ENCODE peak calls at places on chromosomes 7 and 10, in seven cellular contexts. One of them, this sample, is unnamed.

GRCh38 chr7:28358423-28358868 is 53.9 kb upstream of the CREB5 start:
- DNase-seq in fibroblast of lung: peak
- DNase-seq in astrocyte: peak
- DNase-seq in effector memory CD4-positive, alpha-beta T cell: no peak
- DNase-seq in thoracic aorta: no peak
- DNase-seq in left lung: no peak
- DNase-seq in left ventricle myocardium inferior: no peak
- DNase-seq in this sample: peak

GRCh38 chr7:129110575-129111376 is 33.7 kb upstream of the TSPAN33 start:
- DNase-seq in fibroblast of lung: no peak
- DNase-seq in astrocyte: no peak
- DNase-seq in effector memory CD4-positive, alpha-beta T cell: no peak
- DNase-seq in thoracic aorta: no peak
- DNase-seq in left lung: no peak
- DNase-seq in left ventricle myocardium inferior: no peak
- DNase-seq in this sample: peak

GRCh38 chr7:68020102-68020501 is 1023.5 kb downstream of the TYW1 start:
- DNase-seq in fibroblast of lung: no peak
- DNase-seq in astrocyte: no peak
- DNase-seq in effector memory CD4-positive, alpha-beta T cell: no peak
- DNase-seq in thoracic aorta: no peak
- DNase-seq in left lung: no peak
- DNase-seq in left ventricle myocardium inferior: no peak
- DNase-seq in this sample: no peak

GRCh38 chr7:11236680-11237079 is 263.0 kb downstream of the PHF14 start:
- DNase-seq in fibroblast of lung: no peak
- DNase-seq in astrocyte: no peak
- DNase-seq in effector memory CD4-positive, alpha-beta T cell: no peak
- DNase-seq in thoracic aorta: no peak
- DNase-seq in left lung: no peak
- DNase-seq in left ventricle myocardium inferior: no peak
- DNase-seq in this sample: peak

GRCh38 chr7:149544028-149544427 is 46.4 kb upstream of the ZNF746 start:
- DNase-seq in fibroblast of lung: no peak
- DNase-seq in astrocyte: no peak
- DNase-seq in effector memory CD4-positive, alpha-beta T cell: no peak
- DNase-seq in thoracic aorta: no peak
- DNase-seq in left lung: no peak
- DNase-seq in left ventricle myocardium inferior: no peak
- DNase-seq in this sample: no peak

GRCh38 chr7:29197916-29198315 is 3.3 kb downstream of the CHN2 start:
- DNase-seq in fibroblast of lung: no peak
- DNase-seq in astrocyte: no peak
- DNase-seq in effector memory CD4-positive, alpha-beta T cell: no peak
- DNase-seq in thoracic aorta: no peak
- DNase-seq in left lung: no peak
- DNase-seq in left ventricle myocardium inferior: no peak
- DNase-seq in this sample: no peak

GRCh38 chr7:33961948-33962347 is 56.6 kb downstream of the BMPER start:
- DNase-seq in fibroblast of lung: no peak
- DNase-seq in astrocyte: no peak
- DNase-seq in effector memory CD4-positive, alpha-beta T cell: no peak
- DNase-seq in thoracic aorta: no peak
- DNase-seq in left lung: no peak
- DNase-seq in left ventricle myocardium inferior: no peak
- DNase-seq in this sample: no peak

GRCh38 chr10:110872145-110872983 is 636 bp downstream of the PDCD4 start:
- DNase-seq in fibroblast of lung: peak
- DNase-seq in astrocyte: peak
- DNase-seq in effector memory CD4-positive, alpha-beta T cell: peak
- DNase-seq in thoracic aorta: no peak
- DNase-seq in left lung: peak
- DNase-seq in left ventricle myocardium inferior: peak
- DNase-seq in this sample: peak

GRCh38 chr10:97633921-97634320 is 621 bp upstream of the MORN4 start:
- DNase-seq in fibroblast of lung: no peak
- DNase-seq in astrocyte: no peak
- DNase-seq in effector memory CD4-positive, alpha-beta T cell: no peak
- DNase-seq in thoracic aorta: no peak
- DNase-seq in left lung: no peak
- DNase-seq in left ventricle myocardium inferior: no peak
- DNase-seq in this sample: peak

GRCh38 chr10:62636825-62637248 is 167.7 kb upstream of the ADO start:
- DNase-seq in fibroblast of lung: no peak
- DNase-seq in astrocyte: no peak
- DNase-seq in effector memory CD4-positive, alpha-beta T cell: no peak
- DNase-seq in thoracic aorta: no peak
- DNase-seq in left lung: no peak
- DNase-seq in left ventricle myocardium inferior: no peak
- DNase-seq in this sample: peak

GRCh38 chr7:133975130-133975529 is 152.0 kb upstream of the LRGUK start:
- DNase-seq in fibroblast of lung: peak
- DNase-seq in astrocyte: peak
- DNase-seq in effector memory CD4-positive, alpha-beta T cell: no peak
- DNase-seq in thoracic aorta: no peak
- DNase-seq in left lung: no peak
- DNase-seq in left ventricle myocardium inferior: no peak
- DNase-seq in this sample: no peak

GRCh38 chr10:101772017-101772894 is 3.7 kb downstream of the FGF8 start:
- DNase-seq in fibroblast of lung: no peak
- DNase-seq in astrocyte: no peak
- DNase-seq in effector memory CD4-positive, alpha-beta T cell: no peak
- DNase-seq in thoracic aorta: no peak
- DNase-seq in left lung: no peak
- DNase-seq in left ventricle myocardium inferior: no peak
- DNase-seq in this sample: no peak

GRCh38 chr7:146635200-146636032 is 518.8 kb downstream of the CNTNAP2 start:
- DNase-seq in fibroblast of lung: no peak
- DNase-seq in astrocyte: no peak
- DNase-seq in effector memory CD4-positive, alpha-beta T cell: no peak
- DNase-seq in thoracic aorta: no peak
- DNase-seq in left lung: no peak
- DNase-seq in left ventricle myocardium inferior: no peak
- DNase-seq in this sample: no peak

GRCh38 chr7:2093214-2093840 is 139.4 kb downstream of the MAD1L1 start:
- DNase-seq in fibroblast of lung: no peak
- DNase-seq in astrocyte: no peak
- DNase-seq in effector memory CD4-positive, alpha-beta T cell: no peak
- DNase-seq in thoracic aorta: no peak
- DNase-seq in left lung: no peak
- DNase-seq in left ventricle myocardium inferior: no peak
- DNase-seq in this sample: no peak

GRCh38 chr10:14074062-14074884 is 256.5 kb downstream of the FRMD4A start:
- DNase-seq in fibroblast of lung: peak
- DNase-seq in astrocyte: peak
- DNase-seq in effector memory CD4-positive, alpha-beta T cell: no peak
- DNase-seq in thoracic aorta: peak
- DNase-seq in left lung: peak
- DNase-seq in left ventricle myocardium inferior: peak
- DNase-seq in this sample: peak

GRCh38 chr10:131676046-131676445 is 224.8 kb upstream of the PPP2R2D start:
- DNase-seq in fibroblast of lung: no peak
- DNase-seq in astrocyte: no peak
- DNase-seq in effector memory CD4-positive, alpha-beta T cell: no peak
- DNase-seq in thoracic aorta: no peak
- DNase-seq in left lung: no peak
- DNase-seq in left ventricle myocardium inferior: no peak
- DNase-seq in this sample: no peak

GRCh38 chr7:82044497-82045080 is 274.7 kb upstream of the HGF start:
- DNase-seq in fibroblast of lung: peak
- DNase-seq in astrocyte: peak
- DNase-seq in effector memory CD4-positive, alpha-beta T cell: no peak
- DNase-seq in thoracic aorta: no peak
- DNase-seq in left lung: no peak
- DNase-seq in left ventricle myocardium inferior: no peak
- DNase-seq in this sample: peak

GRCh38 chr7:460374-461117 is 59.1 kb downstream of the PDGFA start:
- DNase-seq in fibroblast of lung: peak
- DNase-seq in astrocyte: no peak
- DNase-seq in effector memory CD4-positive, alpha-beta T cell: no peak
- DNase-seq in thoracic aorta: no peak
- DNase-seq in left lung: no peak
- DNase-seq in left ventricle myocardium inferior: no peak
- DNase-seq in this sample: peak

GRCh38 chr7:5677538-5678294 is 103.7 kb downstream of the RNF216 start:
- DNase-seq in fibroblast of lung: peak
- DNase-seq in astrocyte: peak
- DNase-seq in effector memory CD4-positive, alpha-beta T cell: no peak
- DNase-seq in thoracic aorta: no peak
- DNase-seq in left lung: no peak
- DNase-seq in left ventricle myocardium inferior: peak
- DNase-seq in this sample: peak

GRCh38 chr10:74976565-74976964 is 134.9 kb upstream of the SAMD8 start:
- DNase-seq in fibroblast of lung: no peak
- DNase-seq in astrocyte: no peak
- DNase-seq in effector memory CD4-positive, alpha-beta T cell: no peak
- DNase-seq in thoracic aorta: no peak
- DNase-seq in left lung: no peak
- DNase-seq in left ventricle myocardium inferior: no peak
- DNase-seq in this sample: no peak

GRCh38 chr7:134030460-134030865 is 96.7 kb upstream of the LRGUK start:
- DNase-seq in fibroblast of lung: no peak
- DNase-seq in astrocyte: no peak
- DNase-seq in effector memory CD4-positive, alpha-beta T cell: no peak
- DNase-seq in thoracic aorta: no peak
- DNase-seq in left lung: no peak
- DNase-seq in left ventricle myocardium inferior: no peak
- DNase-seq in this sample: no peak

GRCh38 chr10:117138838-117139580 is 939 bp upstream of the VAX1 start:
- DNase-seq in fibroblast of lung: no peak
- DNase-seq in astrocyte: no peak
- DNase-seq in effector memory CD4-positive, alpha-beta T cell: no peak
- DNase-seq in thoracic aorta: no peak
- DNase-seq in left lung: no peak
- DNase-seq in left ventricle myocardium inferior: no peak
- DNase-seq in this sample: no peak

GRCh38 chr10:97336942-97337719 is 2.6 kb upstream of the FRAT2 start:
- DNase-seq in fibroblast of lung: no peak
- DNase-seq in astrocyte: no peak
- DNase-seq in effector memory CD4-positive, alpha-beta T cell: no peak
- DNase-seq in thoracic aorta: no peak
- DNase-seq in left lung: peak
- DNase-seq in left ventricle myocardium inferior: no peak
- DNase-seq in this sample: peak

GRCh38 chr10:5963071-5963470 is 14.3 kb downstream of the IL15RA start:
- DNase-seq in fibroblast of lung: no peak
- DNase-seq in astrocyte: no peak
- DNase-seq in effector memory CD4-positive, alpha-beta T cell: no peak
- DNase-seq in thoracic aorta: no peak
- DNase-seq in left lung: no peak
- DNase-seq in left ventricle myocardium inferior: no peak
- DNase-seq in this sample: no peak
- H3K4me3 ChIP-seq in fibroblast of lung: no peak
- H3K4me3 ChIP-seq in astrocyte: no peak
- H3K4me3 ChIP-seq in effector memory CD4-positive, alpha-beta T cell: no peak
- H3K4me3 ChIP-seq in thoracic aorta: no peak
- H3K4me3 ChIP-seq in left lung: no peak
- H3K4me3 ChIP-seq in left ventricle myocardium inferior: no peak
- H3K4me3 ChIP-seq in this sample: no peak

GRCh38 chr10:119691726-119692125 is 34.1 kb upstream of the INPP5F start:
- DNase-seq in fibroblast of lung: no peak
- DNase-seq in astrocyte: no peak
- DNase-seq in effector memory CD4-positive, alpha-beta T cell: no peak
- DNase-seq in thoracic aorta: no peak
- DNase-seq in left lung: no peak
- DNase-seq in left ventricle myocardium inferior: no peak
- DNase-seq in this sample: no peak

GRCh38 chr10:119688033-119688508 is 36.9 kb downstream of the BAG3 start:
- DNase-seq in fibroblast of lung: no peak
- DNase-seq in astrocyte: no peak
- DNase-seq in effector memory CD4-positive, alpha-beta T cell: no peak
- DNase-seq in thoracic aorta: no peak
- DNase-seq in left lung: no peak
- DNase-seq in left ventricle myocardium inferior: no peak
- DNase-seq in this sample: no peak

GRCh38 chr10:119687192-119688032 is 36.2 kb downstream of the BAG3 start:
- DNase-seq in fibroblast of lung: peak
- DNase-seq in astrocyte: peak
- DNase-seq in effector memory CD4-positive, alpha-beta T cell: no peak
- DNase-seq in thoracic aorta: no peak
- DNase-seq in left lung: no peak
- DNase-seq in left ventricle myocardium inferior: no peak
- DNase-seq in this sample: peak

GRCh38 chr10:119689016-119689564 is 36.8 kb upstream of the INPP5F start:
- DNase-seq in fibroblast of lung: no peak
- DNase-seq in astrocyte: no peak
- DNase-seq in effector memory CD4-positive, alpha-beta T cell: no peak
- DNase-seq in thoracic aorta: no peak
- DNase-seq in left lung: no peak
- DNase-seq in left ventricle myocardium inferior: no peak
- DNase-seq in this sample: no peak

GRCh38 chr10:119686465-119687191 is 35.4 kb downstream of the BAG3 start:
- DNase-seq in fibroblast of lung: peak
- DNase-seq in astrocyte: peak
- DNase-seq in effector memory CD4-positive, alpha-beta T cell: peak
- DNase-seq in thoracic aorta: peak
- DNase-seq in left lung: peak
- DNase-seq in left ventricle myocardium inferior: peak
- DNase-seq in this sample: peak
- H3K4me3 ChIP-seq in fibroblast of lung: no peak
- H3K4me3 ChIP-seq in astrocyte: peak
- H3K4me3 ChIP-seq in effector memory CD4-positive, alpha-beta T cell: peak
- H3K4me3 ChIP-seq in thoracic aorta: peak
- H3K4me3 ChIP-seq in left lung: no peak
- H3K4me3 ChIP-seq in left ventricle myocardium inferior: peak
- H3K4me3 ChIP-seq in this sample: peak

DNA sequence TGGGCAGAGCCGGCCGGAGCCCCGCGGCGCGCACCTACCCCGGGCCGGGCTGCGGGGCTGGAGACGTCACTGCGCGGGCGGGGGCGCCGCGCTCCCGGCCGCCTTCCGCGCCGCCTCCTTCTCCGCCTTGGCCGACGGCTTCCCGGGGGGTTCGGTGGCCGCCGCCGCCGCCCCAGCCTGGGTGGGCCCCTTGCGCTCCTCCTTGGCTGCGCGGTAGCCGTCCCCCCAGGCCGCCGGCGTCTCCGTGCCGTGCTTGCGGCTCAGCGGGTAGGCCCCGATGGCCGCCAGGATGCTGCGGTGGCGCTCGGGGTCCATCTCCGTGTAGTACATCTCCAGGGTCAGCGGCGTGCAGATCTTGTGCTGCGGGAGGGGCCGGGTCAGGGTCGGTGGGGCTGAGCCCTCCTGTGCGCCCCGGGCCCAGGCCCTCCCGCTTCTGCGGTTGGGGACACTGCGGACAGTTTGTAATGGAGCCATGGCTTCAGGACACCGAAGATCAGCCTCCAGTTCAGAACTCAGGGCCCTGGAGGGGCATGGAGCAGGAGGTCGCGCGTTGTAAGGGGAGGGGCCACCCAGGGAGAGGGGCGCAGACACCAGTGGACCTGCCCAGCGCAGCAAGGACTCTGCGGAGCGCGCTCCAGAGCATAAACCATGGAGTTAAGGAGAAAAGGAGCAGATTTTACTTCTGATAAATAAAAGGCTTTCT is 10.8 kb downstream of the CALY start:
- DNase-seq in fibroblast of lung: no peak
- DNase-seq in astrocyte: no peak
- DNase-seq in effector memory CD4-positive, alpha-beta T cell: no peak
- DNase-seq in thoracic aorta: no peak
- DNase-seq in left lung: no peak
- DNase-seq in left ventricle myocardium inferior: no peak
- DNase-seq in this sample: no peak
- H3K4me3 ChIP-seq in fibroblast of lung: peak
- H3K4me3 ChIP-seq in astrocyte: no peak
- H3K4me3 ChIP-seq in effector memory CD4-positive, alpha-beta T cell: peak
- H3K4me3 ChIP-seq in thoracic aorta: peak
- H3K4me3 ChIP-seq in left lung: no peak
- H3K4me3 ChIP-seq in left ventricle myocardium inferior: peak
- H3K4me3 ChIP-seq in this sample: peak

GRCh38 chr7:98286701-98287485 is 5.4 kb downstream of the BRI3 start:
- DNase-seq in fibroblast of lung: no peak
- DNase-seq in astrocyte: no peak
- DNase-seq in effector memory CD4-positive, alpha-beta T cell: no peak
- DNase-seq in thoracic aorta: no peak
- DNase-seq in left lung: no peak
- DNase-seq in left ventricle myocardium inferior: no peak
- DNase-seq in this sample: no peak
- H3K4me3 ChIP-seq in fibroblast of lung: no peak
- H3K4me3 ChIP-seq in astrocyte: no peak
- H3K4me3 ChIP-seq in effector memory CD4-positive, alpha-beta T cell: no peak
- H3K4me3 ChIP-seq in thoracic aorta: peak
- H3K4me3 ChIP-seq in left lung: no peak
- H3K4me3 ChIP-seq in left ventricle myocardium inferior: peak
- H3K4me3 ChIP-seq in this sample: no peak

This sample was measured in choroid plexus epithelial cell.